ENCODE peak calls at places on chromosomes 3 and 15, in six cellular contexts. S is colonic mucosa, C is aorta, A is Karpas-422, I is neuronal stem cell, W is hepatocyte. D is an unnamed sample.

GRCh38 chr15:48059786-48060185 is 61.0 kb upstream of the SLC24A5 start:
- DNase-seq in S (peak), C (peak), A (no peak), I (no peak), W (no peak), D (no peak)

GRCh38 chr3:60185161-60185560 is 1066.1 kb downstream of the FHIT start:
- DNase-seq in S (no peak), C (no peak), A (no peak), I (no peak), W (no peak), D (no peak)

GRCh38 chr3:197561926-197562325 is 6.2 kb upstream of the BDH1 start:
- DNase-seq in S (no peak), C (no peak), A (no peak), I (no peak), W (no peak), D (no peak)

GRCh38 chr15:65067645-65068416 is at the start of gene RASL12:
- DNase-seq in S (no peak), C (peak), A (no peak), I (no peak), W (peak), D (peak)

GRCh38 chr15:62465173-62465572 is 300.1 kb upstream of the C2CD4B start:
- DNase-seq in S (no peak), C (no peak), A (peak), I (no peak), W (no peak), D (no peak)

GRCh38 chr3:32456429-32457130 is 46.1 kb downstream of the CMTM6 start:
- DNase-seq in S (peak), C (no peak), A (no peak), I (no peak), W (no peak), D (no peak)

GRCh38 chr15:92226020-92226612 is 167.6 kb upstream of the ST8SIA2 start:
- DNase-seq in S (no peak), C (no peak), A (peak), I (no peak), W (peak), D (peak)

GRCh38 chr15:67035886-67036285 is 29.5 kb upstream of the SMAD3 start:
- DNase-seq in S (no peak), C (no peak), A (peak), I (no peak), W (no peak), D (no peak)

GRCh38 chr3:10187295-10187876 is 22.7 kb downstream of the IRAK2 start:
- DNase-seq in S (no peak), C (no peak), A (no peak), I (no peak), W (no peak), D (no peak)

GRCh38 chr3:10187944-10188343 is 23.2 kb downstream of the IRAK2 start:
- DNase-seq in S (no peak), C (no peak), A (no peak), I (no peak), W (no peak), D (no peak)

GRCh38 chr3:10185804-10186762 is 21.4 kb downstream of the IRAK2 start:
- DNase-seq in S (no peak), C (no peak), A (no peak), I (no peak), W (no peak), D (peak)

GRCh38 chr3:10189557-10190374 is 25.0 kb downstream of the IRAK2 start:
- DNase-seq in S (peak), C (peak), A (no peak), I (no peak), W (no peak), D (no peak)

GRCh38 chr3:10188798-10189556 is 24.3 kb downstream of the IRAK2 start:
- DNase-seq in S (no peak), C (no peak), A (no peak), I (no peak), W (no peak), D (no peak)
- H3K4me3 ChIP-seq in S (no peak), C (no peak), A (no peak), I (no peak), W (no peak), D (no peak)

GRCh38 chr3:133992385-133992784 is 37.3 kb downstream of the SLCO2A1 start:
- DNase-seq in S (peak), C (no peak), A (no peak), I (no peak), W (peak), D (peak)

GRCh38 chr3:133989931-133990702 is 39.6 kb downstream of the SLCO2A1 start:
- DNase-seq in S (no peak), C (no peak), A (no peak), I (no peak), W (no peak), D (no peak)

GRCh38 chr3:133992951-133993595 is 36.7 kb downstream of the SLCO2A1 start:
- DNase-seq in S (no peak), C (no peak), A (no peak), I (no peak), W (no peak), D (no peak)

GRCh38 chr3:133991637-133992036 is 38.1 kb downstream of the SLCO2A1 start:
- DNase-seq in S (no peak), C (no peak), A (no peak), I (no peak), W (no peak), D (peak)

GRCh38 chr3:133991209-133991608 is 38.5 kb downstream of the SLCO2A1 start:
- DNase-seq in S (no peak), C (no peak), A (no peak), I (no peak), W (no peak), D (no peak)
- H3K4me3 ChIP-seq in S (no peak), C (no peak), A (no peak), I (no peak), W (no peak), D (no peak)

GRCh38 chr3:139944256-139944910 is 9.4 kb downstream of the CLSTN2 start:
- DNase-seq in S (no peak), C (no peak), A (no peak), I (no peak), W (no peak), D (no peak)
- H3K4me3 ChIP-seq in S (no peak), C (no peak), A (no peak), I (no peak), W (no peak), D (no peak)

GRCh38 chr3:184175506-184175905 is 851 bp downstream of the AP2M1 start:
- DNase-seq in S (peak), C (no peak), A (peak), I (no peak), W (no peak), D (no peak)

GRCh38 chr3:184172681-184173373 is 1.8 kb upstream of the AP2M1 start:
- DNase-seq in S (no peak), C (no peak), A (no peak), I (no peak), W (no peak), D (peak)

GRCh38 chr3:184173374-184173722 is 1.3 kb upstream of the AP2M1 start:
- DNase-seq in S (no peak), C (no peak), A (no peak), I (no peak), W (no peak), D (no peak)

GRCh38 chr3:184174646-184175492 is at the start of gene AP2M1:
- DNase-seq in S (peak), C (peak), A (peak), I (peak), W (peak), D (peak)

GRCh38 chr3:184174278-184174645 is 393 bp upstream of the AP2M1 start:
- DNase-seq in S (no peak), C (no peak), A (no peak), I (no peak), W (no peak), D (no peak)
- H3K4me3 ChIP-seq in S (no peak), C (no peak), A (peak), I (peak), W (no peak), D (no peak)